ENCODE peak calls at places on chromosomes 2 and 18, in ten cellular contexts. One of them, this sample, is unnamed.

GRCh38 chr2:220077488-220077887 is 450.1 kb downstream of the SLC4A3 start:
- DNase-seq in GM23338: no peak
- DNase-seq in A549: peak
- DNase-seq in PC-9: no peak
- DNase-seq in heart right ventricle: no peak
- DNase-seq in neuronal stem cell: no peak
- DNase-seq in prostate gland: no peak
- DNase-seq in psoas muscle: no peak
- DNase-seq in mammary epithelial cell: peak
- DNase-seq in HCT116: no peak
- DNase-seq in this sample: no peak

GRCh38 chr2:137229834-137230233 is 464.5 kb downstream of the THSD7B start:
- DNase-seq in GM23338: no peak
- DNase-seq in A549: no peak
- DNase-seq in PC-9: no peak
- DNase-seq in heart right ventricle: no peak
- DNase-seq in neuronal stem cell: no peak
- DNase-seq in prostate gland: no peak
- DNase-seq in psoas muscle: no peak
- DNase-seq in mammary epithelial cell: no peak
- DNase-seq in HCT116: no peak
- DNase-seq in this sample: no peak

GRCh38 chr2:159402790-159403189 is 116.3 kb upstream of the WDSUB1 start:
- DNase-seq in GM23338: no peak
- DNase-seq in A549: no peak
- DNase-seq in PC-9: no peak
- DNase-seq in heart right ventricle: no peak
- DNase-seq in neuronal stem cell: no peak
- DNase-seq in prostate gland: no peak
- DNase-seq in psoas muscle: no peak
- DNase-seq in mammary epithelial cell: no peak
- DNase-seq in HCT116: no peak
- DNase-seq in this sample: no peak

GRCh38 chr2:207148025-207148424 is 17.7 kb downstream of the KLF7 start:
- DNase-seq in GM23338: no peak
- DNase-seq in A549: no peak
- DNase-seq in PC-9: no peak
- DNase-seq in heart right ventricle: no peak
- DNase-seq in neuronal stem cell: no peak
- DNase-seq in prostate gland: peak
- DNase-seq in psoas muscle: no peak
- DNase-seq in mammary epithelial cell: no peak
- DNase-seq in HCT116: no peak
- DNase-seq in this sample: no peak

GRCh38 chr2:20212871-20213503 is 11.9 kb downstream of the SDC1 start:
- DNase-seq in GM23338: no peak
- DNase-seq in A549: no peak
- DNase-seq in PC-9: peak
- DNase-seq in heart right ventricle: no peak
- DNase-seq in neuronal stem cell: no peak
- DNase-seq in prostate gland: peak
- DNase-seq in psoas muscle: no peak
- DNase-seq in mammary epithelial cell: peak
- DNase-seq in HCT116: no peak
- DNase-seq in this sample: no peak

GRCh38 chr2:19801367-19802087 is 100.3 kb downstream of the TTC32 start:
- DNase-seq in GM23338: no peak
- DNase-seq in A549: peak
- DNase-seq in PC-9: peak
- DNase-seq in heart right ventricle: peak
- DNase-seq in neuronal stem cell: no peak
- DNase-seq in prostate gland: peak
- DNase-seq in psoas muscle: peak
- DNase-seq in mammary epithelial cell: peak
- DNase-seq in HCT116: peak
- DNase-seq in this sample: no peak

GRCh38 chr2:39379643-39380524 is 57.2 kb downstream of the MAP4K3 start:
- DNase-seq in GM23338: peak
- DNase-seq in A549: peak
- DNase-seq in PC-9: no peak
- DNase-seq in heart right ventricle: no peak
- DNase-seq in neuronal stem cell: no peak
- DNase-seq in prostate gland: peak
- DNase-seq in psoas muscle: no peak
- DNase-seq in mammary epithelial cell: peak
- DNase-seq in HCT116: peak
- DNase-seq in this sample: no peak

GRCh38 chr18:6920099-6920955 is 190.8 kb downstream of the ARHGAP28 start:
- DNase-seq in GM23338: peak
- DNase-seq in A549: peak
- DNase-seq in PC-9: peak
- DNase-seq in heart right ventricle: no peak
- DNase-seq in neuronal stem cell: peak
- DNase-seq in prostate gland: peak
- DNase-seq in psoas muscle: peak
- DNase-seq in mammary epithelial cell: peak
- DNase-seq in HCT116: no peak
- DNase-seq in this sample: peak

GRCh38 chr2:161422812-161423211 is 6.7 kb downstream of the TBR1 start:
- DNase-seq in GM23338: peak
- DNase-seq in A549: no peak
- DNase-seq in PC-9: no peak
- DNase-seq in heart right ventricle: no peak
- DNase-seq in neuronal stem cell: peak
- DNase-seq in prostate gland: no peak
- DNase-seq in psoas muscle: no peak
- DNase-seq in mammary epithelial cell: no peak
- DNase-seq in HCT116: no peak
- DNase-seq in this sample: no peak

GRCh38 chr2:136927156-136927555 is 161.8 kb downstream of the THSD7B start:
- DNase-seq in GM23338: no peak
- DNase-seq in A549: no peak
- DNase-seq in PC-9: no peak
- DNase-seq in heart right ventricle: no peak
- DNase-seq in neuronal stem cell: no peak
- DNase-seq in prostate gland: no peak
- DNase-seq in psoas muscle: no peak
- DNase-seq in mammary epithelial cell: no peak
- DNase-seq in HCT116: no peak
- DNase-seq in this sample: no peak

GRCh38 chr18:74063023-74063422 is 84.6 kb downstream of the FBXO15 start:
- DNase-seq in GM23338: peak
- DNase-seq in A549: no peak
- DNase-seq in PC-9: no peak
- DNase-seq in heart right ventricle: no peak
- DNase-seq in neuronal stem cell: no peak
- DNase-seq in prostate gland: no peak
- DNase-seq in psoas muscle: no peak
- DNase-seq in mammary epithelial cell: no peak
- DNase-seq in HCT116: no peak
- DNase-seq in this sample: no peak

GRCh38 chr2:72859831-72860262 is 27.4 kb upstream of the SPR start:
- DNase-seq in GM23338: peak
- DNase-seq in A549: peak
- DNase-seq in PC-9: peak
- DNase-seq in heart right ventricle: no peak
- DNase-seq in neuronal stem cell: peak
- DNase-seq in prostate gland: peak
- DNase-seq in psoas muscle: no peak
- DNase-seq in mammary epithelial cell: peak
- DNase-seq in HCT116: peak
- DNase-seq in this sample: peak

GRCh38 chr2:85265304-85265703 is 62.5 kb downstream of the TGOLN2 start:
- DNase-seq in GM23338: no peak
- DNase-seq in A549: no peak
- DNase-seq in PC-9: no peak
- DNase-seq in heart right ventricle: peak
- DNase-seq in neuronal stem cell: no peak
- DNase-seq in prostate gland: no peak
- DNase-seq in psoas muscle: peak
- DNase-seq in mammary epithelial cell: no peak
- DNase-seq in HCT116: no peak
- DNase-seq in this sample: no peak

GRCh38 chr18:11908182-11909080 is at the start of gene MPPE1:
- DNase-seq in GM23338: peak
- DNase-seq in A549: peak
- DNase-seq in PC-9: peak
- DNase-seq in heart right ventricle: peak
- DNase-seq in neuronal stem cell: peak
- DNase-seq in prostate gland: peak
- DNase-seq in psoas muscle: peak
- DNase-seq in mammary epithelial cell: peak
- DNase-seq in HCT116: peak
- DNase-seq in this sample: no peak

DNA sequence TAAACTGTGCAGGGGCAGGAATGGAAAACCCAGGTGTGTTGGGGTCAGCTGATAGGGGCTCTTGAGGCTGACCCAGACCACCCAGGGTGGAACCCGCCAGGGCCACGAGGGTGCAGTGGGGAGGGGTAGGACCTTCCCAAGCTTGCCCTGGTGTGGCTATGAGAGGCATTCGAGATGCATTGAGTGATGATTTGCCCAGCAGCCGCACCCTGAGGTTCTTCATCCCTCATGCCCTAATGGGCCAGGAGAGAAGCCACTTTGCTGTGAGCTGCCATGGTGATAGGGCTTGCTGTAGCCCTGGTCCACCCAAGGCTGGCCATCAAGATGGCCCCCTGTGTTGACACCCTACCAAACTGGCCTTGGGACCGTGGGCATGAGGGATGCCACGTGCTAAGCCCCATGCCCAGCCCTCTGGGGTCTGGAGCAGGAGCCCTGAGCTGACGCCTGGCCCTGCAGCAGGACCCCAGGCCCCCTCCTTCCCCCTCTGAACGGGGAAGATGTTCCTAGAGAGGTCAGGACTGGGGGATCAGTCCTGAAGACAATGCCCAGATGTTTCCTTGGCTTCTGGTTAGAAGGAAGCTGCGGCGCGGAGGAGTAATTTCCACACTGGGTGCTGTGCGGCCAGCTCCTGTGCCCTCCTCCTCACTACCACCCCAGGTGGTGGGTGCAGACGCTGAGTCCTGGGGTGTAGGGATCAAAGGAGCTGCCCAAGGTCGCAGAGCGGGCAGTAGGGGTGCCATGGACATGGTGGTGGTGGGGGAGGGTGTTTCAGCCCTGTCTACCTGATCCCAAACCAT is 122.5 kb upstream of the HDAC4 start:
- DNase-seq in GM23338: no peak
- DNase-seq in A549: no peak
- DNase-seq in PC-9: no peak
- DNase-seq in heart right ventricle: no peak
- DNase-seq in neuronal stem cell: no peak
- DNase-seq in prostate gland: no peak
- DNase-seq in psoas muscle: peak
- DNase-seq in mammary epithelial cell: no peak
- DNase-seq in HCT116: no peak
- DNase-seq in this sample: no peak
- H3K27ac ChIP-seq in GM23338: no peak
- H3K27ac ChIP-seq in A549: no peak
- H3K27ac ChIP-seq in PC-9: no peak
- H3K27ac ChIP-seq in heart right ventricle: no peak
- H3K27ac ChIP-seq in neuronal stem cell: no peak
- H3K27ac ChIP-seq in prostate gland: no peak
- H3K27ac ChIP-seq in psoas muscle: no peak
- H3K27ac ChIP-seq in mammary epithelial cell: no peak
- H3K27ac ChIP-seq in HCT116: no peak
- H3K27ac ChIP-seq in this sample: no peak

GRCh38 chr2:177355874-177356273 is 36.7 kb upstream of the AGPS start:
- DNase-seq in GM23338: no peak
- DNase-seq in A549: no peak
- DNase-seq in PC-9: no peak
- DNase-seq in heart right ventricle: no peak
- DNase-seq in neuronal stem cell: no peak
- DNase-seq in prostate gland: no peak
- DNase-seq in psoas muscle: no peak
- DNase-seq in mammary epithelial cell: peak
- DNase-seq in HCT116: no peak
- DNase-seq in this sample: no peak

GRCh38 chr2:177353084-177353483 is 39.5 kb upstream of the AGPS start:
- DNase-seq in GM23338: no peak
- DNase-seq in A549: no peak
- DNase-seq in PC-9: no peak
- DNase-seq in heart right ventricle: no peak
- DNase-seq in neuronal stem cell: no peak
- DNase-seq in prostate gland: no peak
- DNase-seq in psoas muscle: peak
- DNase-seq in mammary epithelial cell: no peak
- DNase-seq in HCT116: no peak
- DNase-seq in this sample: no peak

GRCh38 chr2:177348090-177348489 is 44.5 kb upstream of the AGPS start:
- DNase-seq in GM23338: no peak
- DNase-seq in A549: no peak
- DNase-seq in PC-9: no peak
- DNase-seq in heart right ventricle: no peak
- DNase-seq in neuronal stem cell: no peak
- DNase-seq in prostate gland: no peak
- DNase-seq in psoas muscle: no peak
- DNase-seq in mammary epithelial cell: no peak
- DNase-seq in HCT116: no peak
- DNase-seq in this sample: no peak

GRCh38 chr2:177348735-177349693 is 43.6 kb upstream of the AGPS start:
- DNase-seq in GM23338: no peak
- DNase-seq in A549: no peak
- DNase-seq in PC-9: no peak
- DNase-seq in heart right ventricle: no peak
- DNase-seq in neuronal stem cell: no peak
- DNase-seq in prostate gland: no peak
- DNase-seq in psoas muscle: no peak
- DNase-seq in mammary epithelial cell: no peak
- DNase-seq in HCT116: no peak
- DNase-seq in this sample: no peak

GRCh38 chr2:177352441-177353070 is 40.0 kb upstream of the AGPS start:
- DNase-seq in GM23338: no peak
- DNase-seq in A549: no peak
- DNase-seq in PC-9: no peak
- DNase-seq in heart right ventricle: no peak
- DNase-seq in neuronal stem cell: no peak
- DNase-seq in prostate gland: no peak
- DNase-seq in psoas muscle: no peak
- DNase-seq in mammary epithelial cell: no peak
- DNase-seq in HCT116: no peak
- DNase-seq in this sample: no peak
- H3K27ac ChIP-seq in GM23338: no peak
- H3K27ac ChIP-seq in A549: no peak
- H3K27ac ChIP-seq in PC-9: no peak
- H3K27ac ChIP-seq in heart right ventricle: peak
- H3K27ac ChIP-seq in neuronal stem cell: no peak
- H3K27ac ChIP-seq in prostate gland: no peak
- H3K27ac ChIP-seq in psoas muscle: peak
- H3K27ac ChIP-seq in mammary epithelial cell: no peak
- H3K27ac ChIP-seq in HCT116: no peak
- H3K27ac ChIP-seq in this sample: no peak

GRCh38 chr2:62672601-62673000 is 32.9 kb upstream of the EHBP1 start:
- DNase-seq in GM23338: peak
- DNase-seq in A549: peak
- DNase-seq in PC-9: peak
- DNase-seq in heart right ventricle: no peak
- DNase-seq in neuronal stem cell: peak
- DNase-seq in prostate gland: no peak
- DNase-seq in psoas muscle: no peak
- DNase-seq in mammary epithelial cell: no peak
- DNase-seq in HCT116: no peak
- DNase-seq in this sample: peak
- H3K27ac ChIP-seq in GM23338: no peak
- H3K27ac ChIP-seq in A549: peak
- H3K27ac ChIP-seq in PC-9: no peak
- H3K27ac ChIP-seq in heart right ventricle: no peak
- H3K27ac ChIP-seq in neuronal stem cell: peak
- H3K27ac ChIP-seq in prostate gland: no peak
- H3K27ac ChIP-seq in psoas muscle: no peak
- H3K27ac ChIP-seq in mammary epithelial cell: no peak
- H3K27ac ChIP-seq in HCT116: no peak
- H3K27ac ChIP-seq in this sample: no peak

GRCh38 chr2:120758181-120759048 is 22.7 kb downstream of the GLI2 start:
- DNase-seq in GM23338: peak
- DNase-seq in A549: no peak
- DNase-seq in PC-9: no peak
- DNase-seq in heart right ventricle: peak
- DNase-seq in neuronal stem cell: no peak
- DNase-seq in prostate gland: no peak
- DNase-seq in psoas muscle: peak
- DNase-seq in mammary epithelial cell: no peak
- DNase-seq in HCT116: no peak
- DNase-seq in this sample: no peak
- H3K27ac ChIP-seq in GM23338: peak
- H3K27ac ChIP-seq in A549: peak
- H3K27ac ChIP-seq in PC-9: no peak
- H3K27ac ChIP-seq in heart right ventricle: peak
- H3K27ac ChIP-seq in neuronal stem cell: peak
- H3K27ac ChIP-seq in prostate gland: peak
- H3K27ac ChIP-seq in psoas muscle: peak
- H3K27ac ChIP-seq in mammary epithelial cell: no peak
- H3K27ac ChIP-seq in HCT116: no peak
- H3K27ac ChIP-seq in this sample: no peak

This sample was measured in iPS DF 6.9.